ENCODE peak calls at places on chromosomes 6 and 20, in six cellular contexts. One of them, this sample, is unnamed.

GRCh38 chr20:5001174-5002076 is at the start of gene SLC23A2:
- DNase-seq in GM12878: no peak
- DNase-seq in tibial nerve: no peak
- DNase-seq in testis: peak
- DNase-seq in prostate gland: peak
- DNase-seq in transverse colon: peak
- DNase-seq in this sample: peak

GRCh38 chr6:311679-312220 is 19.5 kb downstream of the DUSP22 start:
- DNase-seq in GM12878: no peak
- DNase-seq in tibial nerve: no peak
- DNase-seq in testis: peak
- DNase-seq in prostate gland: no peak
- DNase-seq in transverse colon: no peak
- DNase-seq in this sample: no peak

GRCh38 chr20:63150911-63151531 is 64.9 kb downstream of the YTHDF1 start:
- DNase-seq in GM12878: no peak
- DNase-seq in tibial nerve: no peak
- DNase-seq in testis: no peak
- DNase-seq in prostate gland: no peak
- DNase-seq in transverse colon: no peak
- DNase-seq in this sample: no peak

GRCh38 chr20:13337090-13337784 is 116.2 kb downstream of the ISM1 start:
- DNase-seq in GM12878: no peak
- DNase-seq in tibial nerve: no peak
- DNase-seq in testis: no peak
- DNase-seq in prostate gland: no peak
- DNase-seq in transverse colon: no peak
- DNase-seq in this sample: no peak

GRCh38 chr6:163443985-163444553 is 29.6 kb downstream of the QKI start:
- DNase-seq in GM12878: no peak
- DNase-seq in tibial nerve: no peak
- DNase-seq in testis: no peak
- DNase-seq in prostate gland: no peak
- DNase-seq in transverse colon: no peak
- DNase-seq in this sample: no peak

GRCh38 chr6:89239338-89239737 is 22.2 kb upstream of the GABRR1 start:
- DNase-seq in GM12878: no peak
- DNase-seq in tibial nerve: no peak
- DNase-seq in testis: no peak
- DNase-seq in prostate gland: no peak
- DNase-seq in transverse colon: peak
- DNase-seq in this sample: no peak

GRCh38 chr6:106609699-106610098 is 19.6 kb downstream of the RTN4IP1 start:
- DNase-seq in GM12878: no peak
- DNase-seq in tibial nerve: no peak
- DNase-seq in testis: peak
- DNase-seq in prostate gland: no peak
- DNase-seq in transverse colon: peak
- DNase-seq in this sample: no peak

GRCh38 chr20:54021446-54022235 is 48.8 kb downstream of the BCAS1 start:
- DNase-seq in GM12878: no peak
- DNase-seq in tibial nerve: no peak
- DNase-seq in testis: no peak
- DNase-seq in prostate gland: no peak
- DNase-seq in transverse colon: no peak
- DNase-seq in this sample: no peak

GRCh38 chr6:17851720-17852161 is 135.7 kb downstream of the KIF13A start:
- DNase-seq in GM12878: no peak
- DNase-seq in tibial nerve: no peak
- DNase-seq in testis: no peak
- DNase-seq in prostate gland: no peak
- DNase-seq in transverse colon: no peak
- DNase-seq in this sample: no peak

GRCh38 chr20:1927217-1927616 is 32.0 kb downstream of the SIRPA start:
- DNase-seq in GM12878: no peak
- DNase-seq in tibial nerve: no peak
- DNase-seq in testis: no peak
- DNase-seq in prostate gland: no peak
- DNase-seq in transverse colon: no peak
- DNase-seq in this sample: no peak

GRCh38 chr20:50350510-50351249 is 159.5 kb upstream of the PTPN1 start:
- DNase-seq in GM12878: no peak
- DNase-seq in tibial nerve: no peak
- DNase-seq in testis: no peak
- DNase-seq in prostate gland: no peak
- DNase-seq in transverse colon: no peak
- DNase-seq in this sample: no peak

GRCh38 chr6:85355816-85356215 is 94.1 kb upstream of the NT5E start:
- DNase-seq in GM12878: no peak
- DNase-seq in tibial nerve: no peak
- DNase-seq in testis: no peak
- DNase-seq in prostate gland: no peak
- DNase-seq in transverse colon: no peak
- DNase-seq in this sample: no peak

GRCh38 chr20:6654490-6655247 is 112.8 kb upstream of the BMP2 start:
- DNase-seq in GM12878: no peak
- DNase-seq in tibial nerve: no peak
- DNase-seq in testis: no peak
- DNase-seq in prostate gland: peak
- DNase-seq in transverse colon: no peak
- DNase-seq in this sample: no peak

GRCh38 chr20:64222273-64222672 is 33.3 kb upstream of the PCMTD2 start:
- DNase-seq in GM12878: no peak
- DNase-seq in tibial nerve: no peak
- DNase-seq in testis: no peak
- DNase-seq in prostate gland: no peak
- DNase-seq in transverse colon: no peak
- DNase-seq in this sample: peak

GRCh38 chr20:38790210-38791053 is 15.1 kb upstream of the PPP1R16B start:
- DNase-seq in GM12878: no peak
- DNase-seq in tibial nerve: no peak
- DNase-seq in testis: no peak
- DNase-seq in prostate gland: no peak
- DNase-seq in transverse colon: no peak
- DNase-seq in this sample: no peak

GRCh38 chr20:49724637-49725606 is 11.2 kb upstream of the B4GALT5 start:
- DNase-seq in GM12878: no peak
- DNase-seq in tibial nerve: peak
- DNase-seq in testis: peak
- DNase-seq in prostate gland: no peak
- DNase-seq in transverse colon: no peak
- DNase-seq in this sample: no peak

GRCh38 chr20:652611-653109 is 340 bp downstream of the SRXN1 start:
- DNase-seq in GM12878: no peak
- DNase-seq in tibial nerve: no peak
- DNase-seq in testis: peak
- DNase-seq in prostate gland: no peak
- DNase-seq in transverse colon: peak
- DNase-seq in this sample: peak

GRCh38 chr6:26554669-26555504 is 16.7 kb downstream of the HMGN4 start:
- DNase-seq in GM12878: no peak
- DNase-seq in tibial nerve: no peak
- DNase-seq in testis: no peak
- DNase-seq in prostate gland: no peak
- DNase-seq in transverse colon: peak
- DNase-seq in this sample: no peak

GRCh38 chr20:49405696-49406095 is 76.8 kb downstream of the KCNB1 start:
- DNase-seq in GM12878: no peak
- DNase-seq in tibial nerve: no peak
- DNase-seq in testis: no peak
- DNase-seq in prostate gland: no peak
- DNase-seq in transverse colon: no peak
- DNase-seq in this sample: no peak

GRCh38 chr6:44935693-44936300 is 392.3 kb upstream of the RUNX2 start:
- DNase-seq in GM12878: no peak
- DNase-seq in tibial nerve: no peak
- DNase-seq in testis: no peak
- DNase-seq in prostate gland: no peak
- DNase-seq in transverse colon: no peak
- DNase-seq in this sample: no peak

GRCh38 chr20:17966432-17967312 is 1.9 kb downstream of the SNX5 start:
- DNase-seq in GM12878: no peak
- DNase-seq in tibial nerve: no peak
- DNase-seq in testis: no peak
- DNase-seq in prostate gland: no peak
- DNase-seq in transverse colon: no peak
- DNase-seq in this sample: no peak

GRCh38 chr6:68778356-68779020 is 143.4 kb downstream of the ADGRB3 start:
- DNase-seq in GM12878: no peak
- DNase-seq in tibial nerve: no peak
- DNase-seq in testis: peak
- DNase-seq in prostate gland: no peak
- DNase-seq in transverse colon: no peak
- DNase-seq in this sample: no peak

DNA sequence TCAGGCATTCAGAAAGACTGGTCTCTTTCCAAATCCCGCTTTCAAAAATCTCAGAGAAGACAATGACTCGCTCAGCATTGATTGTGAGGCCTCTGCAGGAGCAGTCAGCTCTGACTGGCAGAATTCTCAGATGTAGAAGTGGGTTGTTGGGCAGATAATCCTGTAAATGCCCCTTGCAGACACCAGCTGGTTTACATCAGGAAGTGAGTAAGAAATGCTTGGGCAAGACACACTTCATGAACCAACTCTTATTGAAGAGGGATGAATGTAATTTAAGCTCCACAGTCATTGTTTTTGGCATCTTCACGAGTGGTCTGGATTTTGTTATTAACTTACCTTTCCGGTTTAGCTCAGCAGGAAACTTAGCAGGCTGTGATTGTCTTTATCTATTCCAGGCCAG is 166.6 kb downstream of the PLCB4 start:
- DNase-seq in GM12878: no peak
- DNase-seq in tibial nerve: no peak
- DNase-seq in testis: no peak
- DNase-seq in prostate gland: no peak
- DNase-seq in transverse colon: no peak
- DNase-seq in this sample: no peak
- TF ChIP-seq POLR2A in GM12878: no peak
- TF ChIP-seq POLR2A in tibial nerve: no peak
- TF ChIP-seq POLR2A in testis: no peak
- TF ChIP-seq POLR2A in prostate gland: no peak
- TF ChIP-seq POLR2A in transverse colon: no peak
- TF ChIP-seq POLR2A in this sample: no peak

DNA sequence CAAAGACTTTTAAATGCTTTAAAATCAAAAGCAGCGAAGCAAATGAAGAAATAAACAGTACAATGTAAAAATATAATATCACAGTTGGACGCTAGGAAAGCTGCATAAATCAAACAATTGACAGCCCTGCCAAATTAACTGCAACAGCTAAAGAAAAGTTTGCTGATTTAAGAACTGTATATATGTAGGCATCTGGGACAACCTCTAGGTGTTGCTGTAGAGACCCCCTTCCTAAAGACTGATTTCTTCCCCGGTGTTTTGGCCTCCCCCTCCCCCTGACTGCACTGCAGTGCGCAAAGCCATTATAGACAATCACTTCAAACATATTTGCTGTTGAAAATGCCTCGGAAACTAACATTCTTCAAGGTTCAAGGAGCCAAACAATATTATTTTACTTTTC is 1.1 kb downstream of the ELOVL4 start:
- DNase-seq in GM12878: no peak
- DNase-seq in tibial nerve: no peak
- DNase-seq in testis: no peak
- DNase-seq in prostate gland: no peak
- DNase-seq in transverse colon: no peak
- DNase-seq in this sample: no peak
- TF ChIP-seq CTCF in GM12878: peak
- TF ChIP-seq CTCF in tibial nerve: no peak
- TF ChIP-seq CTCF in testis: no peak
- TF ChIP-seq CTCF in prostate gland: peak
- TF ChIP-seq CTCF in transverse colon: no peak
- TF ChIP-seq CTCF in this sample: no peak

GRCh38 chr6:13832778-13833177 is 18.4 kb upstream of the MCUR1 start:
- DNase-seq in GM12878: no peak
- DNase-seq in tibial nerve: no peak
- DNase-seq in testis: no peak
- DNase-seq in prostate gland: no peak
- DNase-seq in transverse colon: no peak
- DNase-seq in this sample: no peak

GRCh38 chr6:13827038-13827437 is 12.7 kb upstream of the MCUR1 start:
- DNase-seq in GM12878: no peak
- DNase-seq in tibial nerve: no peak
- DNase-seq in testis: no peak
- DNase-seq in prostate gland: no peak
- DNase-seq in transverse colon: no peak
- DNase-seq in this sample: no peak

GRCh38 chr6:13834762-13835161 is 20.4 kb upstream of the MCUR1 start:
- DNase-seq in GM12878: no peak
- DNase-seq in tibial nerve: no peak
- DNase-seq in testis: no peak
- DNase-seq in prostate gland: no peak
- DNase-seq in transverse colon: no peak
- DNase-seq in this sample: no peak

GRCh38 chr6:13831623-13832022 is 17.3 kb upstream of the MCUR1 start:
- DNase-seq in GM12878: no peak
- DNase-seq in tibial nerve: no peak
- DNase-seq in testis: no peak
- DNase-seq in prostate gland: no peak
- DNase-seq in transverse colon: no peak
- DNase-seq in this sample: no peak

DNA sequence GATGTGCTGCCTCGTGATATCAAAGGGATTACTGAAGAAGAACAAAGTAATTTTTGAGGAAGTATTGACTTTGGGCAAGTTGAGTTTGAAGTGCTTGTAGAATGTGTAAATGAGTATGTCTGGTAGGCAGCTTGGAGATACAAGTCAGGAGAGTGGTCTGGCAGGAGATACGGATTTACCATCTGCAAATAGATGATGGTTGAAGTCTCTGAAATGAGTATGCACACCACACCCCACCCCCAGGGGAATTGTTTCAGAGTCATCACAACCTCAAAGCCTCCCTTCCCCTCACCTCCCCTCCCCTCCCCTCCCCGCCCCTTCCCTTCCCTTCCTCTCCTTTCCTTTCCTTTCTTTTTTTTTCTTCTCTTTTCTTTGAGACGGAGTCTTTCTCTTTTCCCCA is 16.4 kb upstream of the MCUR1 start:
- DNase-seq in GM12878: no peak
- DNase-seq in tibial nerve: no peak
- DNase-seq in testis: no peak
- DNase-seq in prostate gland: no peak
- DNase-seq in transverse colon: no peak
- DNase-seq in this sample: no peak
- TF ChIP-seq POLR2A in GM12878: no peak
- TF ChIP-seq POLR2A in tibial nerve: no peak
- TF ChIP-seq POLR2A in testis: no peak
- TF ChIP-seq POLR2A in prostate gland: no peak
- TF ChIP-seq POLR2A in transverse colon: no peak
- TF ChIP-seq POLR2A in this sample: no peak

DNA sequence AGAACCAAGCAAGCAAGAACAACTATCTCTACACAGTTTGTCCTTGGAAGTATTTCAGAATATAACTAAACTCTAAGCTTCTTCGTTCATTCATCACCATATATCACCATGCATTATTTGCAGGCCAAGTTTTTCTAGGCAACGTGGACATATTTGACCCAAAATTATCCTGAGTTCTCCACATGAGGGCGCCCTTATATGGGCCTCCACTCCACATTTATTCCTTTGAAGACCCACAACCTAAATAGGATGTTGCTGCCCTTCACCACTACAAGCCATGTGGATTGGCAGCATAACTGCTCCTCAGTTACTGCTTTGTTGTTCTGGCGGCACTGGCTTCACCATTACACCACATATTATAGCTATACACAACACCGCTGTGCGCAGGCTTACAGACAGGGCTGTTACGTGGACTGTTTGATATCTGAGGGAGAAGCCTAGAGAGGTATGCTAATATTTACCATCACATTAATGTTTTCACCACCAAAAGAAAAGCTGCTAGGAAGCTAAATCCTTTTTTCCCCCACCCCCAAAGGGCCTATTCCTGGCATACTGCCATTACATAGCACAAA is 411.8 kb downstream of the C6orf118 start:
- DNase-seq in GM12878: no peak
- DNase-seq in tibial nerve: no peak
- DNase-seq in testis: no peak
- DNase-seq in prostate gland: no peak
- DNase-seq in transverse colon: no peak
- DNase-seq in this sample: no peak
- TF ChIP-seq CTCF in GM12878: no peak
- TF ChIP-seq CTCF in tibial nerve: no peak
- TF ChIP-seq CTCF in testis: no peak
- TF ChIP-seq CTCF in prostate gland: no peak
- TF ChIP-seq CTCF in transverse colon: no peak
- TF ChIP-seq CTCF in this sample: no peak